ENCODE peak calls at places on chromosomes 3 and 15, in seven cellular contexts. M is upper lobe of left lung, W is spleen, N is stomach, X is SK-N-SH, Z is H1, C is suprapubic skin. B is an unnamed sample.

GRCh38 chr3:144670560-144670959 is 698.9 kb downstream of the DIPK2A start:
- DNase-seq in X (no peak), M (no peak), N (no peak), C (no peak), W (no peak), Z (no peak), B (no peak)

GRCh38 chr3:181715601-181716340 is 4.0 kb downstream of the SOX2 start:
- DNase-seq in N (no peak), C (no peak), W (no peak), X (no peak), Z (peak; percentile 60), M (no peak), B (no peak)

GRCh38 chr15:90200534-90201139 is 493 bp upstream of the SEMA4B start:
- DNase-seq in X (no peak), N (no peak), M (no peak), C (no peak), Z (no peak), W (no peak), B (no peak)

GRCh38 chr3:116408473-116408872 is 36.8 kb downstream of the LSAMP start:
- DNase-seq in N (no peak), W (no peak), Z (no peak), M (no peak), C (no peak), X (no peak), B (no peak)

GRCh38 chr3:22960326-22960984 is 242.7 kb upstream of the UBE2E2 start:
- DNase-seq in C (no peak), Z (no peak), N (peak; percentile 68), X (peak; percentile 34), M (no peak), W (no peak), B (peak; percentile 68)

GRCh38 chr15:24777307-24777706 is 101.7 kb downstream of the NPAP1 start:
- DNase-seq in X (no peak), M (no peak), N (no peak), W (no peak), Z (no peak), C (no peak), B (no peak)

GRCh38 chr3:127006781-127007436 is 24.0 kb downstream of the PLXNA1 start:
- DNase-seq in N (no peak), M (no peak), Z (no peak), X (peak; percentile 67), C (no peak), W (no peak), B (no peak)

GRCh38 chr15:98960555-98961050 is 47.0 kb downstream of the PGPEP1L start:
- DNase-seq in W (no peak), C (no peak), M (peak; percentile 72), Z (no peak), X (no peak), N (no peak), B (no peak)

GRCh38 chr15:89805241-89806216 is 9.1 kb downstream of the ANPEP start:
- DNase-seq in C (peak; percentile 51), X (no peak), W (peak; percentile 66), Z (no peak), N (no peak), M (no peak), B (no peak)

GRCh38 chr3:123657578-123657977 is 72.7 kb upstream of the HACD2 start:
- DNase-seq in Z (no peak), N (no peak), W (no peak), X (no peak), M (no peak), C (no peak), B (no peak)

GRCh38 chr15:56715220-56715619 is 18.1 kb downstream of the ZNF280D start:
- DNase-seq in N (no peak), Z (no peak), C (no peak), W (no peak), M (no peak), X (no peak), B (no peak)

GRCh38 chr3:141383555-141384129 is 15.3 kb downstream of the ZBTB38 start:
- DNase-seq in W (no peak), Z (no peak), C (no peak), N (no peak), X (no peak), M (no peak), B (no peak)

GRCh38 chr3:78979083-78979482 is 788.7 kb downstream of the ROBO1 start:
- DNase-seq in W (no peak), C (no peak), X (no peak), N (no peak), M (no peak), Z (no peak), B (no peak)

GRCh38 chr3:119827209-119827608 is 45.3 kb downstream of the NR1I2 start:
- DNase-seq in M (no peak), W (no peak), N (no peak), Z (no peak), C (no peak), X (peak; percentile 48), B (no peak)
- TF ChIP-seq CTCF in M (no peak), W (no peak), N (no peak), Z (no peak), C (no peak), X (no peak), B (no peak)

GRCh38 chr3:41163399-41163798 is 35.9 kb upstream of the CTNNB1 start:
- DNase-seq in W (no peak), M (no peak), Z (no peak), C (no peak), N (no peak), X (no peak), B (no peak)
- TF ChIP-seq POLR2AphosphoS5 in W (no peak), M (no peak), Z (no peak), C (no peak), N (no peak), X (no peak), B (peak; percentile 17)

GRCh38 chr3:86046436-86047328 is 944.3 kb downstream of the VGLL3 start:
- DNase-seq in Z (no peak), M (no peak), W (no peak), X (no peak), N (no peak), C (no peak), B (no peak)
- TF ChIP-seq CTCF in Z (no peak), M (no peak), W (no peak), X (no peak), N (no peak), C (no peak), B (no peak)

DNA sequence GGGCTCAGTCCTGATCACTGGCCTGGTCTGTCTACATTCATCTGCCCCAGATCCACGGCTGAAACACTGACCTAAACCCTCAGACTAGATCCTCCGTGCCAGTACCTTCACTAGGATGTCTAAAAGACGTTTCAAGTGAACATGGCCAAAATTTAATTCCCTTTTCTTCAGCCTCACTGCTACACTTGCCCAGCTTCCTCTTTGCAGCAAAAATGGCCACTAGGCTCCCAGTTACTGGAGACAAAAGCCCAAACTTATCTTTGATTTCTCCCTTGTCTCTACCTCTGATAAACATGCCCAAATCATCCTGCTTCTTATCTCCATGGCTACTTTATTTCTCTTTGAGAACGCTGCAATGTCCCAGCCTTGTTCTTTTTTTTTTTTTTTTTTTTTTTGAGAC is 1.6 kb downstream of the RASSF1 start:
- DNase-seq in X (no peak), C (no peak), W (no peak), Z (no peak), M (no peak), N (no peak), B (no peak)
- TF ChIP-seq POLR2AphosphoS5 in X (no peak), C (no peak), W (no peak), Z (no peak), M (no peak), N (no peak), B (no peak)

GRCh38 chr3:52805270-52806039 is 10.9 kb downstream of the ITIH3 start:
- DNase-seq in Z (no peak), N (no peak), M (no peak), W (no peak), C (no peak), X (peak; percentile 46), B (no peak)
- TF ChIP-seq CTCF in Z (no peak), N (no peak), M (no peak), W (no peak), C (no peak), X (no peak), B (no peak)

GRCh38 chr15:84748274-84749110 is at the start of gene ZNF592:
- DNase-seq in C (peak; percentile 84), N (peak; percentile 89), Z (peak; percentile 82), W (peak; percentile 96), X (peak; percentile 92), M (peak; percentile 98), B (peak; percentile 93)

GRCh38 chr15:84752195-84752594 is 3.8 kb downstream of the ZNF592 start:
- DNase-seq in C (no peak), Z (no peak), N (no peak), X (no peak), M (no peak), W (no peak), B (no peak)

GRCh38 chr15:84749111-84749991 is 959 bp downstream of the ZNF592 start:
- DNase-seq in Z (peak; percentile 53), N (peak; percentile 28), W (peak; percentile 85), C (peak; percentile 67), X (peak; percentile 78), M (no peak), B (peak; percentile 70)

GRCh38 chr15:84750583-84751092 is 2.2 kb downstream of the ZNF592 start:
- DNase-seq in C (no peak), Z (no peak), X (no peak), N (no peak), M (no peak), W (no peak), B (no peak)

GRCh38 chr15:84747423-84748273 is 744 bp upstream of the ZNF592 start:
- DNase-seq in C (peak; percentile 89), W (peak; percentile 97), Z (peak; percentile 89), N (peak; percentile 80), M (peak; percentile 95), X (no peak), B (peak; percentile 89)
- TF ChIP-seq POLR2AphosphoS5 in C (no peak), W (peak; percentile 85), Z (peak; percentile 62), N (peak; percentile 63), M (peak; percentile 56), X (no peak), B (peak; percentile 64)

DNA sequence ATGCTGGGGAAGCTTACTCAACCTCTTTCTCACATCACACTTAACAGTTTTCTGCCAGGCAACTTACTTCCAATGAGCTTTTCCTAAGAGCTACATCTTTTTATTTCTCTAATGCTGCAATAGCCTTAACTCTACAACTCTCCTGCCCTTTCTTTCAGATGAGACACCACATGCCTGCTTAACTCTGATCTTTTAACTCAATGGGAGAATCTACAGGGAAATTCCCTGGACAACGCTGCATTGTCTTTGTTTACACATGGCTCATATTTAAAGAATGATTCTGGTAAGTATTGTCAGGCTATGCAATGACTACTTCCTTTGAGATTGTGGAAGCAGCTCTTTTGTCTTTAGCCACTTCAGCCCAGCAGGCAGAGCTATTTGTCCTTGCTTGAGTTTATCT is 353.1 kb upstream of the BCHE start:
- DNase-seq in Z (no peak), N (no peak), M (no peak), X (no peak), W (no peak), C (no peak), B (no peak)
- TF ChIP-seq CTCF in Z (no peak), N (no peak), M (no peak), X (no peak), W (no peak), C (no peak), B (no peak)

GRCh38 chr3:151293127-151293526 is 14.8 kb upstream of the P2RY14 start:
- DNase-seq in W (no peak), M (no peak), N (no peak), C (no peak), X (no peak), Z (no peak), B (no peak)
- TF ChIP-seq POLR2AphosphoS5 in W (no peak), M (no peak), N (no peak), C (no peak), X (no peak), Z (no peak), B (no peak)